ENCODE peak calls at places on chromosomes 4 and X, in ten cellular contexts. G is pancreas, T is AG10803, D is tibial nerve, K is mammary epithelial cell, U is tibial artery, R is hepatocyte, C is NT2/D1, F is upper lobe of right lung, I is small intestine. A is an unnamed sample.

GRCh38 chr4:184397516-184398163 is 76.7 kb downstream of the IRF2 start:
- DNase-seq in G (no peak), T (no peak), D (no peak), K (no peak), U (no peak), R (no peak), C (no peak), F (no peak), I (no peak), A (no peak)

GRCh38 chr4:108049406-108049805 is 59.7 kb downstream of the HADH start:
- DNase-seq in G (no peak), T (no peak), D (no peak), K (no peak), U (no peak), R (no peak), C (no peak), F (no peak), I (peak), A (no peak)

GRCh38 chr4:69025191-69025998 is 70.9 kb upstream of the UGT2B7 start:
- DNase-seq in G (peak), T (no peak), D (no peak), K (no peak), U (no peak), R (peak), C (peak), F (no peak), I (peak), A (no peak)

GRCh38 chr4:168648929-168649328 is 152.1 kb downstream of the PALLD start:
- DNase-seq in G (no peak), T (peak), D (no peak), K (peak), U (no peak), R (no peak), C (no peak), F (no peak), I (no peak), A (no peak)

GRCh38 chrX:133586443-133586842 is 171.2 kb upstream of the GPC4 start:
- DNase-seq in G (no peak), T (peak), D (no peak), K (no peak), U (no peak), R (no peak), C (no peak), F (no peak), I (no peak), A (no peak)

GRCh38 chr4:118012142-118012541 is 22.1 kb upstream of the NDST3 start:
- DNase-seq in G (no peak), T (no peak), D (no peak), K (no peak), U (no peak), R (no peak), C (no peak), F (no peak), I (no peak), A (no peak)

GRCh38 chrX:41350976-41351569 is 17.1 kb downstream of the DDX3X start:
- DNase-seq in G (no peak), T (no peak), D (no peak), K (no peak), U (no peak), R (no peak), C (no peak), F (no peak), I (no peak), A (no peak)

GRCh38 chr4:122548886-122549630 is 71.8 kb downstream of the IL21 start:
- DNase-seq in G (no peak), T (no peak), D (no peak), K (no peak), U (no peak), R (no peak), C (no peak), F (no peak), I (no peak), A (no peak)

GRCh38 chr4:101229116-101229515 is 118.2 kb downstream of the PPP3CA start:
- DNase-seq in G (no peak), T (peak), D (no peak), K (no peak), U (no peak), R (no peak), C (no peak), F (no peak), I (no peak), A (peak)

GRCh38 chr4:107709916-107710315 is 10.1 kb downstream of the PAPSS1 start:
- DNase-seq in G (no peak), T (no peak), D (no peak), K (peak), U (no peak), R (no peak), C (no peak), F (no peak), I (no peak), A (no peak)

GRCh38 chrX:108437354-108437753 is 868 bp downstream of the COL4A6 start:
- DNase-seq in G (no peak), T (no peak), D (no peak), K (no peak), U (no peak), R (no peak), C (no peak), F (no peak), I (no peak), A (no peak)

GRCh38 chr4:8391071-8391470 is 49.5 kb downstream of the ACOX3 start:
- DNase-seq in G (no peak), T (no peak), D (no peak), K (no peak), U (no peak), R (no peak), C (no peak), F (no peak), I (no peak), A (no peak)

GRCh38 chr4:154491731-154492249 is at the start of gene DCHS2:
- DNase-seq in G (peak), T (no peak), D (no peak), K (peak), U (no peak), R (peak), C (peak), F (no peak), I (peak), A (no peak)

GRCh38 chrX:104282326-104282725 is 27.6 kb upstream of the ESX1 start:
- DNase-seq in G (no peak), T (no peak), D (no peak), K (no peak), U (no peak), R (no peak), C (no peak), F (no peak), I (no peak), A (no peak)

GRCh38 chrX:104913348-104913747 is 307.1 kb downstream of the TEX13A start:
- DNase-seq in G (no peak), T (no peak), D (no peak), K (no peak), U (no peak), R (peak), C (peak), F (no peak), I (peak), A (no peak)

GRCh38 chr4:59987289-59987688 is 1212.8 kb upstream of the ADGRL3 start:
- DNase-seq in G (no peak), T (no peak), D (no peak), K (no peak), U (no peak), R (no peak), C (no peak), F (no peak), I (no peak), A (no peak)

GRCh38 chr4:143185253-143186107 is 763 bp downstream of the USP38 start:
- DNase-seq in G (no peak), T (peak), D (no peak), K (peak), U (peak), R (peak), C (no peak), F (no peak), I (peak), A (no peak)

GRCh38 chr4:156906325-156906724 is 65.3 kb downstream of the PDGFC start:
- DNase-seq in G (no peak), T (no peak), D (no peak), K (no peak), U (no peak), R (no peak), C (no peak), F (no peak), I (no peak), A (no peak)

GRCh38 chr4:66750273-66750672 is 795.0 kb downstream of the CENPC start:
- DNase-seq in G (no peak), T (no peak), D (no peak), K (no peak), U (no peak), R (peak), C (no peak), F (no peak), I (no peak), A (no peak)

GRCh38 chr4:186249785-186250739 is 15.9 kb upstream of the F11 start:
- DNase-seq in G (no peak), T (no peak), D (no peak), K (peak), U (no peak), R (peak), C (peak), F (no peak), I (no peak), A (no peak)

GRCh38 chrX:48498374-48498809 is 10.4 kb upstream of the PORCN start:
- DNase-seq in G (no peak), T (peak), D (no peak), K (peak), U (no peak), R (no peak), C (no peak), F (no peak), I (no peak), A (peak)

GRCh38 chr4:20252656-20253271 is 1.1 kb downstream of the SLIT2 start:
- DNase-seq in G (peak), T (peak), D (peak), K (no peak), U (peak), R (peak), C (no peak), F (peak), I (no peak), A (no peak)

GRCh38 chrX:107562482-107562881 is 65.8 kb upstream of the PRPS1 start:
- DNase-seq in G (no peak), T (peak), D (no peak), K (peak), U (no peak), R (no peak), C (no peak), F (no peak), I (no peak), A (no peak)

GRCh38 chr4:79164961-79165610 is 160.8 kb downstream of the NAA11 start:
- DNase-seq in G (no peak), T (no peak), D (no peak), K (no peak), U (no peak), R (no peak), C (no peak), F (no peak), I (no peak), A (no peak)

GRCh38 chr4:177001271-177002175 is 208.8 kb upstream of the VEGFC start:
- DNase-seq in G (no peak), T (peak), D (no peak), K (peak), U (no peak), R (no peak), C (no peak), F (no peak), I (no peak), A (no peak)

GRCh38 chr4:24471623-24472510 is 112.5 kb downstream of the DHX15 start:
- DNase-seq in G (peak), T (peak), D (no peak), K (no peak), U (no peak), R (peak), C (no peak), F (no peak), I (no peak), A (no peak)

GRCh38 chrX:134634691-134635090 is 23.6 kb downstream of the PLAC1 start:
- DNase-seq in G (no peak), T (peak), D (no peak), K (no peak), U (no peak), R (no peak), C (no peak), F (no peak), I (no peak), A (peak)

GRCh38 chr4:4667643-4668081 is 125.8 kb upstream of the STX18 start:
- DNase-seq in G (no peak), T (peak), D (no peak), K (no peak), U (no peak), R (no peak), C (peak), F (no peak), I (no peak), A (no peak)

GRCh38 chr4:110532901-110533589 is 57.1 kb downstream of the ENPEP start:
- DNase-seq in G (no peak), T (peak), D (no peak), K (no peak), U (no peak), R (no peak), C (no peak), F (no peak), I (no peak), A (no peak)

GRCh38 chr4:182185491-182185890 is 57.7 kb upstream of the TENM3 start:
- DNase-seq in G (no peak), T (peak), D (no peak), K (no peak), U (no peak), R (no peak), C (no peak), F (no peak), I (no peak), A (no peak)

GRCh38 chrX:40154229-40154852 is 56.6 kb upstream of the BCOR start:
- DNase-seq in G (peak), T (no peak), D (no peak), K (no peak), U (no peak), R (peak), C (no peak), F (no peak), I (no peak), A (no peak)
- H3K4me3 ChIP-seq in G (peak), T (peak), D (peak), K (no peak), U (peak), R (peak), C (peak), F (peak), I (peak), A (peak)

DNA sequence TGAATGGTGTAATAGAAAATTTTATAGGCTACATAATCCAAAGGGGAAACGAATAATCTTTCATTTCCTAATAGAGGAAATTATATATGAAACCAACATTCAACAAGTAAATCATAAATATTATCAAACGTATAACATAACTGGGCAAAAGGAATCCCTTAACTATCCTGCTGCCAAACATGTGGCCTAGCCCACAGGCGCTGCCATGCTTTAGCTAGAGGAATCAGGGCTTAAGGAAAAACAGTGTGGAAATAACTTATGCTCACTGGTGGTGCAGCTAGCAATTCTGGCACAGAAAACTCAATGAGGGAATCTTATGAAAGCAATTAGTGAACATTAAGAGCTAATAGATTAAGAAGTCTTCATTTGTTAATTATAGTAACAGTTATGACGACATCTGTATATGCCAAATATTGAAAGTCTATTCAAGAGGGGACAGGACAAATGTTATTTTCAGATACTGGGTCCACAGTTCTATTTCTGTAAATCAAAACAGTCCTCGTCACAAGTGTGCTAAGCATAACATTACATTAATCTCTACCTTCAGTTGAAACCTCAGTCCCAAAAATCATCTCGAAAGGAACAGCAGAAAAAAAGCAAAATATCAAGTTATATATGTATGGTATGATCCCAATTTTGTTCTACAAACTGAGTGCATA is 70.5 kb downstream of the APBB2 start:
- DNase-seq in G (no peak), T (peak), D (no peak), K (no peak), U (no peak), R (no peak), C (no peak), F (no peak), I (no peak), A (no peak)
- H3K4me3 ChIP-seq in G (no peak), T (peak), D (no peak), K (peak), U (peak), R (no peak), C (no peak), F (no peak), I (no peak), A (no peak)

DNA sequence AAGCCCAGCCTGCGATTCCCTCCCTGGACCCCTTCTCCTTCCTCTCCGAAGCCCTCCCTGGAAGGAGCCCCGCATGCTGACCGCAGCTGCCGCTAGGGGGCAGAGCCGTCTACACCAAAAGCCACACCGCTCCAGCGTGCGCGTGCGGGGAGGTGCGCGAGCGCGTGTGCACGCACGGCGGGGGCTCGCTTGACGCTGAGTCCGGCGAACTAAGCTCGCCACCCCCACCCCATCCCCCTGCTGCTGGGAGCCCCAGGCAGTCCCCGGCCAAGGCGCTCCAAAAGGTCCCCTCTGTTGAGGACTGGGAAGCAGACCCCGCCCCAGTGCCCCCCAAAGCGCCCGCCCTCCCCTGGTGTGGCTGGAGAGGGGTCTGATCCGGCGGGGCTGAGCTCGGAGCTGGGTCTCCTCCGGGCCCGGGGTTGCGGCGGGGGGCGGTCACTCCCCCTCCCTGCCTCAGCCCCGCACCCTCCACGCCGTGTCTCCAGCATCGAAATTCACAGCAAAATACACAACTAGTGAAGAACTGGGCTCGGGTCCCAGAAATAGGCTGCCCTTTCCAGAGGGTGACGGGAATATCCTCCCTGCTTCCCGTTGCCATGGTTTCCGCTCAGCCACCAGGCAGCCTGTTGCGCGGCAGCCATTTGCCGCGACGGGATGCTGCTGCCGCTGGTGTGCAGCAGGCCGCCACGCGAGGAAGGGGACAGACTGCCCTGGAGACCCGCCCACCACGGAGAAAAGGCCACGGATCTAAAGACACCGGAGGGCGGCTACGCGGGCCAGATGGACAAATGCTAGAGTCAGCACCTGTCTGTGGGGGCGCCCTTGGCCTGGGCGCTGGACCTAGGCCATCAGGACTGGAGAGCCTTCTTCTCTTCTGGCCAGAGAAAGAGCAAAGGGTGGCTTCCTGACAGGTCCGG is 11.2 kb upstream of the CCNQ start:
- DNase-seq in G (peak), T (peak), D (peak), K (peak), U (peak), R (peak), C (peak), F (peak), I (peak), A (no peak)
- H3K4me3 ChIP-seq in G (peak), T (peak), D (peak), K (no peak), U (peak), R (peak), C (no peak), F (peak), I (peak), A (peak)

DNA sequence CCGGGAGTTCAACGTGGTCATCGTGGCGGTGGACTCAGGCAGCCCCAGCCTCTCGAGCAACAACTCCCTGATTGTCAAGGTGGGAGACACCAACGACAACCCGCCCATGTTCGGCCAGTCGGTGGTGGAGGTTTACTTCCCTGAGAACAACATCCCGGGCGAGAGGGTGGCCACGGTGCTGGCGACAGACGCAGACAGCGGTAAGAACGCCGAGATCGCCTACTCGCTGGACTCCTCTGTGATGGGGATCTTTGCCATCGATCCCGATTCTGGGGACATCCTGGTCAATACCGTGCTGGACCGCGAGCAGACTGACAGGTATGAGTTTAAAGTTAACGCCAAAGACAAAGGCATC is 2.7 kb downstream of the PCDH7 start:
- DNase-seq in G (no peak), T (no peak), D (no peak), K (no peak), U (peak), R (peak), C (no peak), F (no peak), I (no peak), A (no peak)
- H3K4me3 ChIP-seq in G (no peak), T (no peak), D (peak), K (peak), U (peak), R (peak), C (no peak), F (peak), I (peak), A (peak)

GRCh38 chr4:128455076-128455345 is 167.4 kb upstream of the PGRMC2 start:
- DNase-seq in G (no peak), T (no peak), D (no peak), K (no peak), U (no peak), R (no peak), C (no peak), F (no peak), I (no peak), A (no peak)
- H3K4me3 ChIP-seq in G (no peak), T (no peak), D (no peak), K (no peak), U (no peak), R (no peak), C (no peak), F (no peak), I (no peak), A (no peak)

GRCh38 chrX:78330068-78330467 is 2.7 kb upstream of the CYSLTR1 start:
- DNase-seq in G (no peak), T (no peak), D (no peak), K (no peak), U (no peak), R (no peak), C (no peak), F (no peak), I (no peak), A (no peak)

GRCh38 chrX:78331708-78332107 is 4.3 kb upstream of the CYSLTR1 start:
- DNase-seq in G (no peak), T (no peak), D (no peak), K (no peak), U (no peak), R (no peak), C (no peak), F (no peak), I (no peak), A (no peak)

GRCh38 chrX:78330540-78330939 is 3.1 kb upstream of the CYSLTR1 start:
- DNase-seq in G (no peak), T (no peak), D (no peak), K (no peak), U (no peak), R (no peak), C (no peak), F (no peak), I (no peak), A (no peak)

GRCh38 chrX:78329486-78329885 is 2.1 kb upstream of the CYSLTR1 start:
- DNase-seq in G (no peak), T (no peak), D (no peak), K (peak), U (no peak), R (no peak), C (no peak), F (no peak), I (no peak), A (no peak)

GRCh38 chrX:78327370-78328048 is at the start of gene CYSLTR1:
- DNase-seq in G (no peak), T (no peak), D (no peak), K (no peak), U (no peak), R (no peak), C (no peak), F (no peak), I (no peak), A (no peak)
- H3K4me3 ChIP-seq in G (peak), T (no peak), D (no peak), K (no peak), U (peak), R (no peak), C (no peak), F (peak), I (no peak), A (no peak)

GRCh38 chrX:83495882-83496281 is 12.2 kb upstream of the POU3F4 start:
- DNase-seq in G (no peak), T (no peak), D (no peak), K (no peak), U (no peak), R (no peak), C (no peak), F (no peak), I (no peak), A (no peak)

GRCh38 chrX:83501003-83501402 is 7.1 kb upstream of the POU3F4 start:
- DNase-seq in G (no peak), T (no peak), D (no peak), K (no peak), U (no peak), R (no peak), C (no peak), F (no peak), I (no peak), A (no peak)

GRCh38 chrX:83501540-83501939 is 6.5 kb upstream of the POU3F4 start:
- DNase-seq in G (no peak), T (no peak), D (no peak), K (no peak), U (no peak), R (no peak), C (no peak), F (no peak), I (no peak), A (no peak)
- H3K4me3 ChIP-seq in G (no peak), T (no peak), D (no peak), K (no peak), U (no peak), R (no peak), C (no peak), F (no peak), I (no peak), A (no peak)